ENCODE peak calls at places on chromosomes 16 and 17, in nine cellular contexts. F, R, S, U, V, D, M, B and O are unnamed samples.

GRCh38 chr16:79933586-79933985 is 333.0 kb upstream of the MAF start:
- DNase-seq in U (no peak), M (no peak), D (no peak), F (no peak), R (no peak), B (no peak), V (no peak), S (no peak), O (no peak)

GRCh38 chr16:17304124-17304813 is 166.5 kb downstream of the XYLT1 start:
- DNase-seq in M (no peak), S (no peak), V (no peak), D (no peak), U (no peak), R (no peak), B (no peak), F (no peak), O (no peak)

GRCh38 chr16:73210686-73211085 is 162.8 kb upstream of the ZFHX3 start:
- DNase-seq in V (no peak), S (no peak), D (no peak), R (no peak), U (no peak), B (no peak), M (no peak), F (no peak), O (no peak)

GRCh38 chr17:63495471-63495870 is 18.6 kb downstream of the ACE start:
- DNase-seq in U (no peak), V (no peak), R (no peak), S (no peak), M (no peak), D (no peak), F (no peak), B (no peak), O (no peak)

GRCh38 chr17:75153854-75154194 is 488 bp downstream of the JPT1 start:
- DNase-seq in R (peak), D (no peak), B (no peak), U (no peak), S (no peak), V (no peak), F (no peak), M (no peak), O (no peak)

GRCh38 chr17:82037113-82037888 is at the start of gene DCXR:
- DNase-seq in R (peak), U (peak), F (peak), V (peak), B (peak), M (peak), D (peak), S (peak), O (peak)

GRCh38 chr16:27317738-27318398 is 4.1 kb downstream of the IL4R start:
- DNase-seq in B (no peak), U (no peak), F (no peak), D (no peak), M (no peak), S (no peak), R (no peak), V (no peak), O (no peak)

GRCh38 chr17:77558846-77559626 is 399.5 kb upstream of the TNRC6C start:
- DNase-seq in D (no peak), F (no peak), R (no peak), S (no peak), V (no peak), M (no peak), U (no peak), B (no peak), O (peak)

GRCh38 chr16:11250091-11250785 is 5.8 kb downstream of the SOCS1 start:
- DNase-seq in D (no peak), F (peak), B (no peak), V (no peak), R (no peak), U (no peak), M (no peak), S (no peak), O (no peak)

GRCh38 chr17:28720247-28720996 is 637 bp downstream of the RPL23A start:
- DNase-seq in B (no peak), D (no peak), R (no peak), M (no peak), S (no peak), F (no peak), V (no peak), U (no peak), O (no peak)

GRCh38 chr17:35774499-35774898 is 13.8 kb downstream of the C17orf50 start:
- DNase-seq in D (no peak), S (peak), B (peak), M (no peak), R (no peak), U (no peak), V (no peak), F (no peak), O (no peak)

GRCh38 chr17:27569257-27569722 is 61.7 kb upstream of the LGALS9 start:
- DNase-seq in U (no peak), V (peak), B (peak), R (peak), S (no peak), M (no peak), D (peak), F (peak), O (no peak)

GRCh38 chr17:82334622-82335394 is 1.2 kb upstream of the SECTM1 start:
- DNase-seq in V (no peak), B (no peak), M (no peak), F (no peak), S (no peak), R (peak), D (no peak), U (no peak), O (no peak)

GRCh38 chr16:73037331-73037745 is 10.6 kb downstream of the ZFHX3 start:
- DNase-seq in R (no peak), F (no peak), U (no peak), B (peak), M (no peak), D (no peak), S (no peak), V (no peak), O (no peak)

GRCh38 chr16:30896203-30896889 is at the start of gene CTF1:
- DNase-seq in U (peak), S (peak), V (peak), D (peak), R (peak), F (peak), M (no peak), B (peak), O (no peak)

GRCh38 chr17:49224997-49225337 is 5.6 kb downstream of the PHOSPHO1 start:
- DNase-seq in S (no peak), V (no peak), D (no peak), U (no peak), F (no peak), M (no peak), B (no peak), R (no peak), O (no peak)

GRCh38 chr16:6667393-6667792 is 665.3 kb upstream of the RBFOX1 start:
- DNase-seq in M (no peak), U (no peak), V (no peak), S (no peak), R (no peak), D (no peak), F (no peak), B (no peak), O (no peak)

GRCh38 chr16:86761117-86761971 is 183.0 kb downstream of the FOXL1 start:
- DNase-seq in B (peak), V (peak), M (peak), F (peak), D (peak), R (peak), S (no peak), U (peak), O (peak)

GRCh38 chr16:90072442-90073105 is 4.6 kb downstream of the PRDM7 start:
- DNase-seq in D (no peak), S (no peak), B (no peak), M (no peak), U (no peak), V (no peak), R (no peak), F (no peak), O (no peak)

GRCh38 chr17:67421869-67422273 is 44.8 kb downstream of the PITPNC1 start:
- DNase-seq in F (peak), V (no peak), M (no peak), S (no peak), B (no peak), D (no peak), R (no peak), U (no peak), O (no peak)

GRCh38 chr17:49515196-49515770 is 20.2 kb downstream of the NGFR start:
- DNase-seq in B (peak), F (peak), S (peak), D (peak), M (no peak), V (peak), R (peak), U (no peak), O (peak)

GRCh38 chr17:57481901-57482300 is 225.6 kb downstream of the MSI2 start:
- DNase-seq in B (no peak), F (peak), U (no peak), R (no peak), D (no peak), M (no peak), V (no peak), S (no peak), O (peak)

GRCh38 chr17:79618383-79619067 is 7.7 kb upstream of the RBFOX3 start:
- DNase-seq in B (peak), V (no peak), M (no peak), D (no peak), R (peak), S (peak), F (no peak), U (no peak), O (no peak)

GRCh38 chr17:72618018-72618509 is 474.4 kb downstream of the SLC39A11 start:
- DNase-seq in V (no peak), B (peak), F (peak), M (no peak), R (no peak), U (peak), D (no peak), S (no peak), O (no peak)

GRCh38 chr16:47392114-47392513 is 68.7 kb downstream of the ITFG1 start:
- DNase-seq in S (no peak), R (no peak), V (no peak), U (no peak), B (no peak), D (no peak), M (no peak), F (no peak), O (peak)

GRCh38 chr17:83053779-83054451 is 25.5 kb upstream of the METRNL start:
- DNase-seq in S (no peak), D (no peak), V (no peak), U (no peak), B (no peak), M (no peak), R (peak), F (no peak), O (no peak)

GRCh38 chr17:48478224-48479013 is 48.4 kb upstream of the SKAP1 start:
- DNase-seq in U (no peak), R (no peak), B (no peak), D (no peak), V (no peak), M (no peak), S (no peak), F (no peak), O (no peak)

GRCh38 chr16:88019847-88020512 is 68.7 kb downstream of the BANP start:
- DNase-seq in U (no peak), F (no peak), V (no peak), B (peak), M (no peak), D (no peak), S (no peak), R (no peak), O (no peak)

GRCh38 chr16:70750893-70751467 is 50.0 kb downstream of the VAC14 start:
- DNase-seq in S (no peak), R (no peak), M (no peak), D (no peak), F (peak), U (no peak), V (no peak), B (no peak), O (no peak)

GRCh38 chr17:6780886-6781285 is 4.9 kb downstream of the FBXO39 start:
- DNase-seq in B (no peak), U (no peak), V (no peak), M (no peak), R (no peak), S (no peak), F (no peak), D (no peak), O (no peak)

GRCh38 chr17:78130439-78131101 is at the start of gene TMC8:
- DNase-seq in M (no peak), S (peak), B (peak), U (no peak), F (no peak), V (no peak), R (peak), D (no peak), O (no peak)

GRCh38 chr16:87740909-87741424 is 24.8 kb downstream of the KLHDC4 start:
- DNase-seq in V (no peak), S (peak), D (no peak), B (no peak), F (no peak), R (no peak), M (no peak), U (no peak), O (peak)

GRCh38 chr17:74527081-74527480 is 4.2 kb downstream of the CD300LB start:
- DNase-seq in S (no peak), F (no peak), U (no peak), M (no peak), V (no peak), B (no peak), D (no peak), R (no peak), O (no peak)

GRCh38 chr17:12605222-12605621 is 60.5 kb upstream of the MYOCD start:
- DNase-seq in M (no peak), R (no peak), U (no peak), V (no peak), F (no peak), D (no peak), B (no peak), S (no peak), O (no peak)

GRCh38 chr16:85689285-85689949 is 663 bp upstream of the GINS2 start:
- DNase-seq in V (no peak), S (no peak), B (no peak), U (peak), D (no peak), F (peak), R (peak), M (no peak), O (no peak)